ENCODE peak calls at places on chromosomes 4 and X, in ten cellular contexts. S is skeletal muscle cell, I is epithelial cell of esophagus, K is H9, A is ecto neural progenitor cell, J is HFFc6, X is RCC 7860, F is NCI-H2029 treated with DMSO at 0.1 percent for 48 hours, Z is esophagus squamous epithelium, R is COR-L47. D is an unnamed sample.

GRCh38 chrX:109840585-109840984 is 107.5 kb upstream of the ACSL4 start:
- DNase-seq in S (peak; percentile 91), I (peak; percentile 88), K (no peak), A (no peak), J (peak; percentile 75), X (peak; percentile 90), F (no peak), Z (no peak), R (no peak), D (no peak)

GRCh38 chr4:143352052-143352451 is 15.4 kb downstream of the GAB1 start:
- DNase-seq in S (no peak), I (peak; percentile 52), K (no peak), A (no peak), J (no peak), X (no peak), F (peak; percentile 42), Z (no peak), R (peak; percentile 92), D (peak; percentile 76)

GRCh38 chrX:41518841-41519220 is 71.7 kb downstream of the NYX start:
- DNase-seq in S (no peak), I (no peak), K (no peak), A (no peak), J (no peak), X (peak; percentile 32), F (no peak), Z (no peak), R (no peak), D (no peak)

GRCh38 chrX:138791551-138791950 is 80.0 kb upstream of the FGF13 start:
- DNase-seq in S (no peak), I (no peak), K (no peak), A (no peak), J (no peak), X (no peak), F (no peak), Z (no peak), R (no peak), D (no peak)

GRCh38 chr4:71415491-71415890 is 76.7 kb downstream of the SLC4A4 start:
- DNase-seq in S (no peak), I (peak; percentile 8), K (no peak), A (no peak), J (peak; percentile 21), X (peak; percentile 17), F (no peak), Z (no peak), R (no peak), D (no peak)

GRCh38 chr4:173301518-173302201 is 32.5 kb downstream of the HMGB2 start:
- DNase-seq in S (peak; percentile 9), I (peak; percentile 23), K (no peak), A (no peak), J (peak; percentile 26), X (peak; percentile 67), F (peak; percentile 10), Z (no peak), R (no peak), D (no peak)

GRCh38 chrX:119228506-119229290 is 7.4 kb upstream of the PGRMC1 start:
- DNase-seq in S (peak; percentile 78), I (peak; percentile 83), K (no peak), A (no peak), J (peak; percentile 85), X (peak; percentile 53), F (no peak), Z (no peak), R (no peak), D (no peak)

GRCh38 chr4:18698119-18698883 is 676.7 kb upstream of the LCORL start:
- DNase-seq in S (no peak), I (no peak), K (no peak), A (no peak), J (no peak), X (no peak), F (no peak), Z (no peak), R (no peak), D (no peak)

GRCh38 chr4:54683616-54684346 is 26.0 kb downstream of the KIT start:
- DNase-seq in S (no peak), I (peak; percentile 61), K (peak; percentile 41), A (no peak), J (peak; percentile 47), X (no peak), F (no peak), Z (no peak), R (no peak), D (no peak)

GRCh38 chr4:763191-763810 is 57.7 kb downstream of the PCGF3 start:
- DNase-seq in S (no peak), I (no peak), K (no peak), A (no peak), J (no peak), X (no peak), F (no peak), Z (no peak), R (no peak), D (no peak)

GRCh38 chrX:50769389-50770063 is 44.5 kb downstream of the SHROOM4 start:
- DNase-seq in S (no peak), I (peak; percentile 43), K (no peak), A (no peak), J (no peak), X (no peak), F (no peak), Z (no peak), R (no peak), D (no peak)

GRCh38 chrX:64642482-64642881 is 247.2 kb upstream of the MTMR8 start:
- DNase-seq in S (no peak), I (peak; percentile 0), K (no peak), A (no peak), J (no peak), X (no peak), F (no peak), Z (no peak), R (no peak), D (no peak)